ENCODE peak calls at places on chromosomes 3 and 15, in four cellular contexts. J is H9, Q is adrenal gland, W is heart left ventricle. A is an unnamed sample.

GRCh38 chr3:35296533-35296932 is 342.8 kb upstream of the ARPP21 start:
- DNase-seq in J (no peak), Q (no peak), W (no peak), A (no peak)

GRCh38 chr15:41989573-41990242 is 17.4 kb upstream of the EHD4 start:
- DNase-seq in J (peak; percentile 93), Q (peak; percentile 93), W (peak; percentile 83), A (peak; percentile 98)

GRCh38 chr3:57985977-57986246 is 22.3 kb upstream of the FLNB start:
- DNase-seq in J (no peak), Q (no peak), W (no peak), A (no peak)

GRCh38 chr15:67690936-67691335 is 134.4 kb upstream of the SKOR1 start:
- DNase-seq in J (no peak), Q (no peak), W (no peak), A (no peak)

GRCh38 chr15:99435761-99436346 is 129.9 kb upstream of the MEF2A start:
- DNase-seq in J (peak; percentile 11), Q (peak; percentile 13), W (no peak), A (no peak)

GRCh38 chr15:77021803-77022381 is 27.0 kb downstream of the PSTPIP1 start:
- DNase-seq in J (no peak), Q (no peak), W (peak; percentile 17), A (no peak)

GRCh38 chr15:92753591-92753990 is 98.0 kb upstream of the FAM174B start:
- DNase-seq in J (no peak), Q (no peak), W (no peak), A (no peak)

GRCh38 chr3:138051946-138052802 is 42.2 kb downstream of the CLDN18 start:
- DNase-seq in J (peak; percentile 62), Q (peak; percentile 50), W (peak; percentile 51), A (peak; percentile 36)

GRCh38 chr15:80775340-80775739 is 3.8 kb upstream of the CEMIP start:
- DNase-seq in J (no peak), Q (no peak), W (no peak), A (no peak)

GRCh38 chr3:184769771-184770170 is 42.2 kb upstream of the VPS8 start:
- DNase-seq in J (no peak), Q (no peak), W (no peak), A (no peak)

GRCh38 chr3:175818811-175819464 is 959.8 kb downstream of the NAALADL2 start:
- DNase-seq in J (no peak), Q (no peak), W (no peak), A (no peak)

GRCh38 chr15:70099966-70100494 is 2.3 kb upstream of the TLE3 start:
- DNase-seq in J (no peak), Q (no peak), W (no peak), A (no peak)

GRCh38 chr3:147941984-147942383 is 532.8 kb downstream of the ZIC1 start:
- DNase-seq in J (no peak), Q (no peak), W (no peak), A (no peak)

GRCh38 chr3:183272792-183273191 is 19.7 kb downstream of the B3GNT5 start:
- DNase-seq in J (no peak), Q (no peak), W (no peak), A (no peak)

GRCh38 chr3:128409621-128410581 is 56.8 kb downstream of the DNAJB8 start:
- DNase-seq in J (no peak), Q (no peak), W (no peak), A (no peak)

GRCh38 chr15:36632196-36632595 is 52.8 kb downstream of the CDIN1 start:
- DNase-seq in J (no peak), Q (no peak), W (no peak), A (no peak)

GRCh38 chr3:49535971-49536874 is 18.1 kb upstream of the BSN start:
- DNase-seq in J (no peak), Q (no peak), W (no peak), A (no peak)

GRCh38 chr3:71310595-71311319 is 272.8 kb downstream of the FOXP1 start:
- DNase-seq in J (no peak), Q (no peak), W (peak; percentile 77), A (no peak)

GRCh38 chr3:189664311-189664710 is 33.1 kb downstream of the TP63 start:
- DNase-seq in J (no peak), Q (no peak), W (no peak), A (no peak)

GRCh38 chr3:13141991-13142412 is 68.8 kb upstream of the IQSEC1 start:
- DNase-seq in J (peak; percentile 74), Q (no peak), W (peak; percentile 45), A (peak; percentile 50)

GRCh38 chr3:178454714-178455113 is 81.5 kb upstream of the KCNMB2 start:
- DNase-seq in J (no peak), Q (no peak), W (peak; percentile 82), A (no peak)

GRCh38 chr3:32175607-32176197 is 62.8 kb upstream of the CMTM8 start:
- DNase-seq in J (peak; percentile 52), Q (peak; percentile 65), W (no peak), A (peak; percentile 30)

GRCh38 chr3:13123765-13124164 is 50.5 kb upstream of the IQSEC1 start:
- DNase-seq in J (no peak), Q (no peak), W (no peak), A (peak; percentile 15)

GRCh38 chr15:101407966-101408775 is 81.3 kb downstream of the PCSK6 start:
- DNase-seq in J (no peak), Q (no peak), W (no peak), A (no peak)

GRCh38 chr3:126848991-126849390 is 133.9 kb upstream of the PLXNA1 start:
- DNase-seq in J (peak; percentile 21), Q (no peak), W (no peak), A (no peak)

GRCh38 chr3:106349191-106349881 is 480.5 kb upstream of the CBLB start:
- DNase-seq in J (no peak), Q (peak; percentile 31), W (no peak), A (no peak)

GRCh38 chr3:86787091-86787490 is 203.9 kb downstream of the VGLL3 start:
- DNase-seq in J (no peak), Q (no peak), W (no peak), A (no peak)

GRCh38 chr3:111072016-111072891 is 638 bp downstream of the NECTIN3 start:
- DNase-seq in J (peak; percentile 42), Q (peak; percentile 45), W (peak; percentile 39), A (peak; percentile 34)

GRCh38 chr3:170429050-170429449 is 10.4 kb downstream of the CLDN11 start:
- DNase-seq in J (no peak), Q (no peak), W (no peak), A (no peak)

GRCh38 chr3:54877675-54878544 is 49.9 kb downstream of the LRTM1 start:
- DNase-seq in J (no peak), Q (peak; percentile 46), W (no peak), A (no peak)

GRCh38 chr3:185807455-185808068 is 17.3 kb downstream of the IGF2BP2 start:
- DNase-seq in J (peak; percentile 82), Q (no peak), W (no peak), A (no peak)

GRCh38 chr3:57068437-57069089 is 8.1 kb downstream of the SPATA12 start:
- DNase-seq in J (no peak), Q (peak; percentile 80), W (peak; percentile 55), A (no peak)

GRCh38 chr15:33581032-33581431 is 270.3 kb downstream of the RYR3 start:
- DNase-seq in J (no peak), Q (peak; percentile 71), W (no peak), A (no peak)

GRCh38 chr3:151479452-151479851 is 18.6 kb upstream of the IGSF10 start:
- DNase-seq in J (no peak), Q (no peak), W (no peak), A (no peak)

GRCh38 chr3:57147071-57147470 is 18.1 kb downstream of the IL17RD start:
- DNase-seq in J (no peak), Q (no peak), W (no peak), A (no peak)

GRCh38 chr15:85037617-85038016 is 56.0 kb downstream of the PDE8A start:
- DNase-seq in J (no peak), Q (no peak), W (no peak), A (no peak)

GRCh38 chr3:157094751-157095480 is 65.0 kb downstream of the CCNL1 start:
- DNase-seq in J (no peak), Q (no peak), W (peak; percentile 27), A (no peak)

GRCh38 chr3:141261472-141262171 is 30.0 kb downstream of the PXYLP1 start:
- DNase-seq in J (no peak), Q (no peak), W (no peak), A (no peak)

GRCh38 chr3:74605437-74605836 is 9.0 kb downstream of the CNTN3 start:
- DNase-seq in J (no peak), Q (no peak), W (no peak), A (no peak)

DNA sequence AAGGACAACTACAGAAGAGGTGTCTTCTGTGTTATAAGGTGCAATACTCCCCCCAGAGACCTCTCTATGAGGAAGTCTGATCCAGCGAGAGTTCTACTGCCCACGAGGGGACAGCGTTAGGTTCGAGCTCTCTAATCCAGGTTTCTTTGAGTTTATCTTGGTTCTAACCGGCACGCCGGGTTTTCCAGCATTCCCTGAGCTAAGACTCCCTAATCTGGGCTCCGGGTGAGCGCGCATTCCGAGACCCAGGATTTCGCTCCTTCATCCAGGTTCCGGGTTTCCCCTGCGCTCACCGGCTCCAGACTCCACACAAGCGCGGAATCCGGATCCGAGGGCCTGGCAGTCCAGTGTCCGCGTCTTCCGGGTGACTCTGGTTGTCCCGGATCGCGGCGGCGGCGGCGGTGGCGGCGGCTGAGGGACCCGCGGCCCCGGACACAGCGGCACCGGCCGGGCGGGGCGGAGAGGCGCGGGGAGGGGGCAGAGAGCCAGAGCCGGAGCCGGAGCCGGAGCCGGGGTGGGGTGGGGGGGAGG is at the start of gene ZNF609:
- DNase-seq in J (peak; percentile 97), Q (peak; percentile 98), W (peak; percentile 94), A (peak; percentile 90)
- TF ChIP-seq CTCF in J (no peak), Q (peak; percentile 59), W (no peak), A (no peak)

GRCh38 chr3:4898454-4899313 is 80.6 kb upstream of the BHLHE40 start:
- DNase-seq in J (no peak), Q (no peak), W (no peak), A (no peak)
- H3K27ac ChIP-seq in J (no peak overlapping the region), Q (peak overlapping the region; percentile 88), W (no peak overlapping the region), A (no peak overlapping the region)

GRCh38 chr15:52171386-52171785 is 19.8 kb downstream of the GNB5 start:
- DNase-seq in J (no peak), Q (no peak), W (no peak), A (no peak)
- TF ChIP-seq CTCF in J (no peak), Q (no peak), W (no peak), A (no peak)

DNA sequence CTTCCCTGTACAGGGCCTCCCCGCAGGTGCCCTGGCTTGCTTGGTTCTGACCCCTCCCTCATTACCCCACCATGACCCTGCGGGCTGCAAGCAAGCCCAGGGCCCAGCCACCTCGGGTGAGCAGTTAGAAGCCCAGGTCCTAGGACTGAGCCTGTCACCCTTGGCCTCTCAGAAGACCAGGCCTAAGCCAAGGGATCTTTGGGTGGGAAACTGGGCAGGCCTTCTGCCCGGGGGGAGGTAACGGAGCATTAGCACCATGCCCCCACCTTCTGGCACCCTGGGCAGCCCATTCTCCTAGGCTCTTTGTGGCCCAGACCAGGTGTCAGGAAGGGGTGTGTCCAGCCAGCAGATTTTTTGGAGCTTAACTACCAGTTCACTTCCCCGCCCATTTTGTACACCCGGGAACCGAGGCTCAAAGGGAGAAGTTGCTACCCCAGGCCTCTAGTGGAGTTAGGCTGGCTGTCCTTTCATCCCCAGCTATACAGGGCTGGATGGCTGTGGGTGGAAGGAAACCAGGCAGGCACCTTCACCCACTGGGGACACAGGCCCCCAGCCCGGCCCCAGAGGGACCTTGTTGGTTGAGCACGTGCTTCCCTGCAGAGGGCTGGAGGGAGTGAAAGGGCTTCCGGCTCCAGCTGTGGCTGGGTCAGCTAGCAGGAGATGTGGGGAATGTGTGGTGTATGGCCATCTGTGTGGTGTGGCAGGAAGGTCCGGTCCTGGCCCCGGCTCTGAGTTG is 1.4 kb downstream of the CSK start:
- DNase-seq in J (no peak), Q (no peak), W (peak; percentile 56), A (no peak)
- H3K27ac ChIP-seq in J (no peak overlapping the region), Q (peak overlapping the region; percentile 70), W (peak overlapping the region; percentile 86), A (peak overlapping the region; percentile 54)

GRCh38 chr3:42600958-42601675 is 631 bp downstream of the NKTR start:
- DNase-seq in J (peak; percentile 75), Q (peak; percentile 72), W (peak; percentile 67), A (peak; percentile 65)
- TF ChIP-seq CTCF in J (no peak), Q (peak; percentile 44), W (no peak), A (no peak)